ENCODE peak calls at places on chromosomes 2 and 18, in six cellular contexts. One of them, this sample, is unnamed.
A peak's percentile ranks its signal among the peaks of the same experiment; 100 is the strongest.

GRCh38 chr2:216838146-216838545 is 21.7 kb downstream of the TNP1 start:
- DNase-seq in aorta: peak; percentile 81
- DNase-seq in DND-41: no peak
- DNase-seq in PC-9: no peak
- DNase-seq in right cardiac atrium: peak; percentile 57
- DNase-seq in GM23338: no peak
- DNase-seq in this sample: no peak

GRCh38 chr2:146990311-146990781 is 854.5 kb upstream of the ACVR2A start:
- DNase-seq in aorta: no peak
- DNase-seq in DND-41: no peak
- DNase-seq in PC-9: no peak
- DNase-seq in right cardiac atrium: no peak
- DNase-seq in GM23338: no peak
- DNase-seq in this sample: no peak

GRCh38 chr2:19474128-19474527 is 115.7 kb upstream of the OSR1 start:
- DNase-seq in aorta: no peak
- DNase-seq in DND-41: peak; percentile 82
- DNase-seq in PC-9: no peak
- DNase-seq in right cardiac atrium: no peak
- DNase-seq in GM23338: no peak
- DNase-seq in this sample: no peak

GRCh38 chr2:194705398-194705797 is 951.6 kb upstream of the SLC39A10 start:
- DNase-seq in aorta: no peak
- DNase-seq in DND-41: no peak
- DNase-seq in PC-9: no peak
- DNase-seq in right cardiac atrium: no peak
- DNase-seq in GM23338: no peak
- DNase-seq in this sample: no peak

GRCh38 chr2:197165020-197165419 is 145.6 kb downstream of the ANKRD44 start:
- DNase-seq in aorta: no peak
- DNase-seq in DND-41: no peak
- DNase-seq in PC-9: no peak
- DNase-seq in right cardiac atrium: no peak
- DNase-seq in GM23338: no peak
- DNase-seq in this sample: no peak

GRCh38 chr2:29073913-29074312 is 410 bp downstream of the PCARE start:
- DNase-seq in aorta: no peak
- DNase-seq in DND-41: no peak
- DNase-seq in PC-9: no peak
- DNase-seq in right cardiac atrium: no peak
- DNase-seq in GM23338: no peak
- DNase-seq in this sample: no peak

GRCh38 chr18:76922107-76922506 is 99.8 kb downstream of the ZNF236 start:
- DNase-seq in aorta: no peak
- DNase-seq in DND-41: peak; percentile 64
- DNase-seq in PC-9: no peak
- DNase-seq in right cardiac atrium: peak; percentile 74
- DNase-seq in GM23338: peak; percentile 83
- DNase-seq in this sample: peak; percentile 74

GRCh38 chr2:201810592-201810991 is 4.3 kb downstream of the CDK15 start:
- DNase-seq in aorta: no peak
- DNase-seq in DND-41: no peak
- DNase-seq in PC-9: no peak
- DNase-seq in right cardiac atrium: no peak
- DNase-seq in GM23338: no peak
- DNase-seq in this sample: no peak

GRCh38 chr18:35512761-35513160 is 15.0 kb upstream of the INO80C start:
- DNase-seq in aorta: no peak
- DNase-seq in DND-41: no peak
- DNase-seq in PC-9: no peak
- DNase-seq in right cardiac atrium: no peak
- DNase-seq in GM23338: no peak
- DNase-seq in this sample: no peak

GRCh38 chr18:79902640-79903039 is 48.8 kb downstream of the SLC66A2 start:
- DNase-seq in aorta: peak; percentile 75
- DNase-seq in DND-41: no peak
- DNase-seq in PC-9: no peak
- DNase-seq in right cardiac atrium: no peak
- DNase-seq in GM23338: no peak
- DNase-seq in this sample: no peak

GRCh38 chr18:45521777-45522176 is 93.5 kb upstream of the SLC14A2 start:
- DNase-seq in aorta: peak; percentile 75
- DNase-seq in DND-41: no peak
- DNase-seq in PC-9: no peak
- DNase-seq in right cardiac atrium: peak; percentile 67
- DNase-seq in GM23338: no peak
- DNase-seq in this sample: no peak

GRCh38 chr2:151051584-151052220 is 210.0 kb downstream of the RBM43 start:
- DNase-seq in aorta: no peak
- DNase-seq in DND-41: peak; percentile 47
- DNase-seq in PC-9: no peak
- DNase-seq in right cardiac atrium: no peak
- DNase-seq in GM23338: peak; percentile 66
- DNase-seq in this sample: peak; percentile 37

GRCh38 chr2:96764253-96764637 is 3.5 kb downstream of the CNNM4 start:
- DNase-seq in aorta: no peak
- DNase-seq in DND-41: no peak
- DNase-seq in PC-9: peak; percentile 92
- DNase-seq in right cardiac atrium: peak; percentile 64
- DNase-seq in GM23338: peak; percentile 41
- DNase-seq in this sample: peak; percentile 37

GRCh38 chr2:101843048-101843447 is 145.5 kb downstream of the MAP4K4 start:
- DNase-seq in aorta: no peak
- DNase-seq in DND-41: no peak
- DNase-seq in PC-9: no peak
- DNase-seq in right cardiac atrium: peak; percentile 56
- DNase-seq in GM23338: no peak
- DNase-seq in this sample: no peak

GRCh38 chr2:234808907-234809306 is 142.9 kb upstream of the SH3BP4 start:
- DNase-seq in aorta: no peak
- DNase-seq in DND-41: no peak
- DNase-seq in PC-9: no peak
- DNase-seq in right cardiac atrium: no peak
- DNase-seq in GM23338: no peak
- DNase-seq in this sample: no peak

GRCh38 chr2:240237609-240238151 is 97.2 kb upstream of the OTOS start:
- DNase-seq in aorta: peak; percentile 72
- DNase-seq in DND-41: no peak
- DNase-seq in PC-9: peak; percentile 73
- DNase-seq in right cardiac atrium: peak; percentile 68
- DNase-seq in GM23338: no peak
- DNase-seq in this sample: no peak

GRCh38 chr2:82797469-82797868 is 1661.6 kb downstream of the SUCLG1 start:
- DNase-seq in aorta: no peak
- DNase-seq in DND-41: no peak
- DNase-seq in PC-9: no peak
- DNase-seq in right cardiac atrium: no peak
- DNase-seq in GM23338: no peak
- DNase-seq in this sample: no peak

GRCh38 chr2:10235909-10236550 is 66.7 kb upstream of the HPCAL1 start:
- DNase-seq in aorta: peak; percentile 65
- DNase-seq in DND-41: no peak
- DNase-seq in PC-9: no peak
- DNase-seq in right cardiac atrium: no peak
- DNase-seq in GM23338: no peak
- DNase-seq in this sample: no peak

GRCh38 chr2:69628325-69629038 is 15.1 kb downstream of the AAK1 start:
- DNase-seq in aorta: no peak
- DNase-seq in DND-41: no peak
- DNase-seq in PC-9: no peak
- DNase-seq in right cardiac atrium: no peak
- DNase-seq in GM23338: no peak
- DNase-seq in this sample: no peak

GRCh38 chr2:150266931-150267330 is 220.5 kb downstream of the RND3 start:
- DNase-seq in aorta: no peak
- DNase-seq in DND-41: no peak
- DNase-seq in PC-9: no peak
- DNase-seq in right cardiac atrium: no peak
- DNase-seq in GM23338: no peak
- DNase-seq in this sample: no peak

GRCh38 chr2:8500124-8501054 is 181.5 kb upstream of the ID2 start:
- DNase-seq in aorta: no peak
- DNase-seq in DND-41: no peak
- DNase-seq in PC-9: no peak
- DNase-seq in right cardiac atrium: no peak
- DNase-seq in GM23338: no peak
- DNase-seq in this sample: no peak

GRCh38 chr2:127700527-127701192 is 637 bp upstream of the SFT2D3 start:
- DNase-seq in aorta: no peak
- DNase-seq in DND-41: no peak
- DNase-seq in PC-9: peak; percentile 95
- DNase-seq in right cardiac atrium: peak; percentile 83
- DNase-seq in GM23338: peak; percentile 77
- DNase-seq in this sample: peak; percentile 79

GRCh38 chr2:175981546-175981945 is 20.5 kb downstream of the LNPK start:
- DNase-seq in aorta: no peak
- DNase-seq in DND-41: no peak
- DNase-seq in PC-9: no peak
- DNase-seq in right cardiac atrium: no peak
- DNase-seq in GM23338: peak; percentile 66
- DNase-seq in this sample: no peak

DNA sequence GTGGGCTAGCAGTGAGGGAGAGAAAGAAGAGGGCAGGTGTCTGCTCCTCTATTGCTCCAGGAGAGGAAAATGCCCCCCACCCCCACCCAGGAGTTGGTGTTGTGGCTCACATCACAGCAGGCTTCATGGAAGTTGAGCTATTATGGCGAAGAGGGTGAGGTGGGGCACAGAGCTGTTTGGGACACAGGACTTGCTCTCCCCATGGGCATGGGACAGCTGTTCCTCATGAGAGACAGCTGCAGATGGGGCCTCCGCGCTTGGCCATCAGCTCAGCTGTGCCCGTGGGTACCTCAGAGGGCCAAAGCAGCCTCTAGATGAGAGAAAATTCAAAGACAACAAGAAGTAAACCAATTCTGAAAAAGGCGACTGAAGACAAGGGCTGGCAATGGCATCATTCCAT is 136.3 kb downstream of the BCL2 start:
- DNase-seq in aorta: no peak
- DNase-seq in DND-41: no peak
- DNase-seq in PC-9: no peak
- DNase-seq in right cardiac atrium: no peak
- DNase-seq in GM23338: no peak
- DNase-seq in this sample: no peak
- H3K4me1 ChIP-seq in aorta: peaks cover 2% of the 10 kb centered on the region
- H3K4me1 ChIP-seq in DND-41: peaks cover 42% of the 10 kb centered on the region
- H3K4me1 ChIP-seq in PC-9: peaks cover 8% of the 10 kb centered on the region
- H3K4me1 ChIP-seq in right cardiac atrium: peaks cover 18% of the 10 kb centered on the region
- H3K4me1 ChIP-seq in GM23338: peaks cover 9% of the 10 kb centered on the region
- H3K4me1 ChIP-seq in this sample: peaks cover 7% of the 10 kb centered on the region

DNA sequence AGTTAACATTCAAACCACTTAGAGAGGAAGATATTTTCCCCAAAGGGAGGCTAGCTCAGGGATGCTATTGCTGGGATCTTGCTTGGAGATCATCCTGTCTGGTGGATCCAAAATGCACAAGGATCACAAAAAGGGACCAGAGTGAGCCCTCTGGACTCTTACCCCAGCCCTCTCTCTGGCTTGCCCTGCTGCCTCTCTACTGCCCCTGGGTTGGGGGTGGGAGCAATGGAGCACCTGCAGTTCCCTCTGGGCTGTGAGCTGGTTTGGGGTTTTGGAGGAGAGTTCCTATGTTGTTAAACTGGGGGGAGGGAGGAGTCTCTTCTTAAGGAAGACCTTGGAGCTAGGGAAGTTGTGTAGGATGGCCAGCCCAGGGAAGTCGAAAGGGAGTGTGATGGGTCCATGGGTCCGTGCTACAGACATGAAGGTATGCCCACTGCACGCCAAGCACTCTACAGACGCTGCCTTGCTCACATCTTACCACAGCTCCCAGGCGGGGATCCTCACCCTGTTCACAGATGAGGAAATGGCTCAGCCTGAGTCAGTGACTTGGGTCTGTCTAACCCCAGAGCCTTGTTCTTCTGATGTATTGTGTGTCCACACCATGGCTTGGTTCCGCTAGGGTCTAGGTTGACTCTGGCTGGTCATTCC is 3.8 kb downstream of the LBH start:
- DNase-seq in aorta: no peak
- DNase-seq in DND-41: no peak
- DNase-seq in PC-9: no peak
- DNase-seq in right cardiac atrium: no peak
- DNase-seq in GM23338: no peak
- DNase-seq in this sample: no peak
- H3K4me1 ChIP-seq in aorta: peaks cover 5% of the 10 kb centered on the region
- H3K4me1 ChIP-seq in DND-41: peaks cover 43% of the 10 kb centered on the region
- H3K4me1 ChIP-seq in PC-9: peaks cover 18% of the 10 kb centered on the region
- H3K4me1 ChIP-seq in right cardiac atrium: peaks cover 13% of the 10 kb centered on the region
- H3K4me1 ChIP-seq in GM23338: peaks cover 16% of the 10 kb centered on the region
- H3K4me1 ChIP-seq in this sample: peaks cover 21% of the 10 kb centered on the region

DNA sequence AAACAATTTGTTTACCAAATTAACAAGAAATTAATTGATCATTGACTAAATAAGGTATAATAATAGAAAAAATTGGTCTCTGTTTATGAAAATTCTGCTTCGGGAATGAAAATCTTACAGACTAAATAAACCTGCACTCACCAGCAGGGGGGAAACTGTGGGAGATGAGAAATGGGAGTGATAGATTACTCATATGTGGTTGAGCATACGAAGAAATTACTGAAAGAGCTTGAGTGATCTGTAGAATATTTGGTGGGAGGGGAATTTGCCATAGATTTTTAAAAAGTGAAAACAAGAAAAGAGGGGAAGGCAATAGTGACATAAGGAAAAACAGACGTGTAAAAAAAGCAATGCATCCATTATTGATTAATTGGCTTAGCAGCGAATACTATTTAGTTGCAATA is 2.2 kb downstream of the HMSD start:
- DNase-seq in aorta: no peak
- DNase-seq in DND-41: no peak
- DNase-seq in PC-9: no peak
- DNase-seq in right cardiac atrium: no peak
- DNase-seq in GM23338: no peak
- DNase-seq in this sample: no peak
- H3K4me1 ChIP-seq in aorta: no peaks in the 10 kb centered on the region
- H3K4me1 ChIP-seq in DND-41: no peaks in the 10 kb centered on the region
- H3K4me1 ChIP-seq in PC-9: no peaks in the 10 kb centered on the region
- H3K4me1 ChIP-seq in right cardiac atrium: no peaks in the 10 kb centered on the region
- H3K4me1 ChIP-seq in GM23338: peaks cover 9% of the 10 kb centered on the region
- H3K4me1 ChIP-seq in this sample: no peaks in the 10 kb centered on the region

DNA sequence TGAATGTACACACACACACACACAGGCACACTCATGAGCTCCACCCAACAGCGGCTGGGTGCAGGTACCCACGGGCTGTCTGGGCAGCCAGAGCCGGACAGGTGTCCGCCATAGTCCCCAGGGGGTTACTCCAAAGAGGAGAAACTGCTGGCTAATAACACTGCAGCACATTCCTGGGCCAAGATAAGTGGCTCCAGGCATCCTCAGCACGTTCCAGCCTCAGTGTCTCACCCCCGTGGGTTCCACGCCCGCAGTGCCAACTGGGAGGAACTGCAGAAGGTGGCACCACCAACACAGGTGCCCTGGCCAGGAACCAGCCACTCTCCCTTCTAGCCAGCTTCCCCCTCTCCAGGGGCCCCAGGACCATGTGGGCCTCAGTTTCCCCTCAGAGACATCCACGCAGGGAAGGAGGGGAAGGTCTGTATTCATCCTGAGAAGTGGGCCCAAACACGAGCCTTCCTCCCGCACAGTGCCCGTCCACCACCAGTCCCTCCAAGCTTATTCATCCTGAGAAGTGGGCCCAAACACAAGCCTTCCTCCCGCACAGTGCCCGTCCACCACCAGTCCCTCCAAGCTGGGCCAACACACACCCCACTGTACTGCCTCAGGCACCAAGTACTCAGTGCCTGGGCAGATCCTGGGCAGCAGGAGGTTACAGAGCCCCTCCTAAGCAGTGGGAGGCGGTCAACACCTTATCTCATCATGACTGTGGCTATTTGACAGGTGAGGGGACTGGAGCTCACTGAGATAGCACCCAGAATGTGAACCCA is 47.6 kb downstream of the TNS1 start:
- DNase-seq in aorta: no peak
- DNase-seq in DND-41: no peak
- DNase-seq in PC-9: no peak
- DNase-seq in right cardiac atrium: no peak
- DNase-seq in GM23338: no peak
- DNase-seq in this sample: no peak
- H3K4me1 ChIP-seq in aorta: peaks cover 5% of the 10 kb centered on the region
- H3K4me1 ChIP-seq in DND-41: no peaks in the 10 kb centered on the region
- H3K4me1 ChIP-seq in PC-9: peaks cover 14% of the 10 kb centered on the region
- H3K4me1 ChIP-seq in right cardiac atrium: peaks cover 52% of the 10 kb centered on the region
- H3K4me1 ChIP-seq in GM23338: peaks cover 7% of the 10 kb centered on the region
- H3K4me1 ChIP-seq in this sample: no peaks in the 10 kb centered on the region